ENCODE peak calls at places on chromosomes 3 and 15, in six cellular contexts. One of them, this sample, is unnamed.

GRCh38 chr3:141000027-141000663 is 51.0 kb upstream of the SPSB4 start:
- DNase-seq in H1: peak
- DNase-seq in GM12891: no peak
- DNase-seq in K562: peak
- DNase-seq in HepG2: peak
- DNase-seq in GM12878: peak
- DNase-seq in this sample: no peak

GRCh38 chr3:44880284-44880683 is 5.9 kb downstream of the TGM4 start:
- DNase-seq in GM12891: no peak
- DNase-seq in HepG2: no peak
- DNase-seq in H1: no peak
- DNase-seq in K562: no peak
- DNase-seq in GM12878: no peak
- DNase-seq in this sample: no peak

GRCh38 chr15:29451201-29451781 is 181.7 kb upstream of the NSMCE3 start:
- DNase-seq in GM12878: no peak
- DNase-seq in K562: no peak
- DNase-seq in HepG2: peak
- DNase-seq in GM12891: no peak
- DNase-seq in H1: peak
- DNase-seq in this sample: no peak

GRCh38 chr3:105836533-105836932 is 32.3 kb downstream of the CBLB start:
- DNase-seq in GM12878: peak
- DNase-seq in H1: no peak
- DNase-seq in HepG2: peak
- DNase-seq in K562: no peak
- DNase-seq in GM12891: no peak
- DNase-seq in this sample: no peak

GRCh38 chr15:65175511-65175910 is 9.6 kb downstream of the CLPX start:
- DNase-seq in HepG2: no peak
- DNase-seq in K562: no peak
- DNase-seq in H1: no peak
- DNase-seq in GM12891: no peak
- DNase-seq in GM12878: no peak
- DNase-seq in this sample: no peak

GRCh38 chr15:27234593-27234992 is 263.6 kb downstream of the GABRG3 start:
- DNase-seq in HepG2: no peak
- DNase-seq in GM12878: no peak
- DNase-seq in K562: no peak
- DNase-seq in H1: no peak
- DNase-seq in GM12891: no peak
- DNase-seq in this sample: no peak

GRCh38 chr15:88954431-88955277 is 41.5 kb upstream of the MFGE8 start:
- DNase-seq in GM12878: no peak
- DNase-seq in HepG2: no peak
- DNase-seq in H1: no peak
- DNase-seq in GM12891: no peak
- DNase-seq in K562: no peak
- DNase-seq in this sample: no peak

GRCh38 chr3:13872451-13872850 is 7.4 kb downstream of the WNT7A start:
- DNase-seq in GM12878: no peak
- DNase-seq in K562: no peak
- DNase-seq in H1: no peak
- DNase-seq in GM12891: no peak
- DNase-seq in HepG2: no peak
- DNase-seq in this sample: no peak

GRCh38 chr3:123652346-123652984 is 67.6 kb upstream of the HACD2 start:
- DNase-seq in GM12878: no peak
- DNase-seq in H1: peak
- DNase-seq in HepG2: peak
- DNase-seq in GM12891: peak
- DNase-seq in K562: peak
- DNase-seq in this sample: peak

GRCh38 chr15:98147415-98147814 is 186.9 kb downstream of the ARRDC4 start:
- DNase-seq in GM12878: no peak
- DNase-seq in H1: no peak
- DNase-seq in K562: peak
- DNase-seq in HepG2: no peak
- DNase-seq in GM12891: no peak
- DNase-seq in this sample: no peak

GRCh38 chr15:36585774-36586173 is 6.3 kb downstream of the CDIN1 start:
- DNase-seq in H1: no peak
- DNase-seq in HepG2: no peak
- DNase-seq in GM12878: no peak
- DNase-seq in GM12891: no peak
- DNase-seq in K562: no peak
- DNase-seq in this sample: no peak

GRCh38 chr15:77185242-77185785 is 114.4 kb upstream of the TSPAN3 start:
- DNase-seq in GM12891: no peak
- DNase-seq in GM12878: no peak
- DNase-seq in H1: no peak
- DNase-seq in K562: no peak
- DNase-seq in HepG2: no peak
- DNase-seq in this sample: no peak

DNA sequence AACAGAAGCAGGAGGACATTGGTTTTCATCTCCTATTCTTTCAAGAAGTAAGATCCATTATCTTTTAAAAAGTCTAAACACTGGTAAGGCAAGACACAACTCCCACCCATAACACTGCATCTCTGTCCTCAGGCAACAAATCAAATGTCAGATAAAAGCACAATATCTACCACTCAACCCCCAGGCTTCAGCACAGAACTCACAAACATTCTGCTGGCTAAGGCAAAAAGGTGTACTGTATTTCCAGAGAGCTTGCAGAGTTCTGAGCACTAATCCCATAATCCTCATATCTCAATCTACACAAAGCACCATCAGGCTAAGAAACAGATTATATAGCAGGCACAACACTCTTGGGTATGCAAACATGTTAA is 20.9 kb downstream of the RAF1 start:
- DNase-seq in GM12878: no peak
- DNase-seq in K562: no peak
- DNase-seq in GM12891: no peak
- DNase-seq in H1: no peak
- DNase-seq in HepG2: no peak
- DNase-seq in this sample: no peak
- TF ChIP-seq TAF1 in GM12878: no peak
- TF ChIP-seq TAF1 in K562: no peak
- TF ChIP-seq TAF1 in GM12891: no peak
- TF ChIP-seq TAF1 in H1: no peak
- TF ChIP-seq TAF1 in HepG2: no peak
- TF ChIP-seq TAF1 in this sample: no peak

GRCh38 chr3:53159415-53160135 is 1.4 kb upstream of the PRKCD start:
- DNase-seq in K562: no peak
- DNase-seq in GM12891: no peak
- DNase-seq in H1: no peak
- DNase-seq in GM12878: no peak
- DNase-seq in HepG2: peak
- DNase-seq in this sample: no peak
- TF ChIP-seq POLR2A in K562: no peak
- TF ChIP-seq POLR2A in GM12891: no peak
- TF ChIP-seq POLR2A in H1: no peak
- TF ChIP-seq POLR2A in GM12878: no peak
- TF ChIP-seq POLR2A in HepG2: peak
- TF ChIP-seq POLR2A in this sample: no peak

GRCh38 chr15:71776304-71776703 is 34.0 kb upstream of the NR2E3 start:
- DNase-seq in K562: no peak
- DNase-seq in HepG2: no peak
- DNase-seq in GM12891: no peak
- DNase-seq in GM12878: no peak
- DNase-seq in H1: no peak
- DNase-seq in this sample: no peak
- TF ChIP-seq POLR2AphosphoS5 in K562: no peak
- TF ChIP-seq POLR2AphosphoS5 in HepG2: no peak
- TF ChIP-seq POLR2AphosphoS5 in GM12891: no peak
- TF ChIP-seq POLR2AphosphoS5 in GM12878: no peak
- TF ChIP-seq POLR2AphosphoS5 in H1: no peak
- TF ChIP-seq POLR2AphosphoS5 in this sample: no peak

GRCh38 chr15:101242160-101242998 is 9.5 kb downstream of the CHSY1 start:
- DNase-seq in H1: no peak
- DNase-seq in GM12878: peak
- DNase-seq in K562: no peak
- DNase-seq in GM12891: no peak
- DNase-seq in HepG2: no peak
- DNase-seq in this sample: no peak
- TF ChIP-seq TAF1 in H1: no peak
- TF ChIP-seq TAF1 in GM12878: no peak
- TF ChIP-seq TAF1 in K562: no peak
- TF ChIP-seq TAF1 in GM12891: no peak
- TF ChIP-seq TAF1 in HepG2: no peak
- TF ChIP-seq TAF1 in this sample: no peak

DNA sequence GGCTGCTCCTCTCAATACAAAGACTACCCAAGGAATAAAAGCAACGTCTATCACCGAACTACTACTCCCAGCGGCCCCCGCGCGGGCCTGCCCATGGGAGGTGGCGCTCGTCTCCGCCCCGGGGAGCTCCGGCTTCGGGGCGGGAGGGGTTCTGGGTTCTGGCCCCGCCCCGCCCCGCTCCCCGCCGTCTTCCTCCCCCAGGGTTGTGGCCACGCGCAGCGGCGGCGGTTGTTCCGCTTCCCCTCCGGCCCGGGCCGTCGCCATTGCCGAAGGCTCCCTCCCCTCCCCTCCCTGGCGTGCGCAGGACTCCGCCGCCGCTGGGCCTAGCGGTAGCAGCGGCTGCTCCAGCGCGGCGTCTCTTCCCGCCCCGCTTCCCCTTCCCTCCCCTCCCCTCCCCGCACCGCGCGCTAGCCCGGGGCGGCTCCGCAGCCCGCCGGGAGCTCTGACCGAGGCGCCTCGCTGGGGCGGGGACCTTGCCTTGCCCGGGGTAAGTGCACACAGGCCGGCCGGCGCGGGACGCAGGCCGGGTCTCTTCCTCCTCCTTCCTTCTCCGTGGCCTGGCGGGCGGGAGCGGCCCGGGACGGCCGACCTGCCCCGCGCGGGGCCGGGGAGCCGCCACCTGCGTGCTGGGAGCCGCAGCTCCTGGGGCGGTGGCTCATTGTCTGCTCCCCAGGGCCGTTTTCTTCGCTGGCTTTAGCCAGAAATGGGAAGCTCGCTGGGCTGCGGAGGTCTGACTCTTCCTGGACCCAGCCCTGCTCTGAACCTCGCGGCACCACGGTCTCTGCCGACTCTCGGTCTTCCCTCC is at the start of gene PAK2:
- DNase-seq in GM12891: peak
- DNase-seq in H1: peak
- DNase-seq in GM12878: peak
- DNase-seq in HepG2: peak
- DNase-seq in K562: peak
- DNase-seq in this sample: peak
- TF ChIP-seq POLR2A in GM12891: no peak
- TF ChIP-seq POLR2A in H1: peak
- TF ChIP-seq POLR2A in GM12878: peak
- TF ChIP-seq POLR2A in HepG2: peak
- TF ChIP-seq POLR2A in K562: peak
- TF ChIP-seq POLR2A in this sample: peak

GRCh38 chr15:25830844-25831443 is 32.2 kb downstream of the ATP10A start:
- DNase-seq in GM12891: no peak
- DNase-seq in H1: no peak
- DNase-seq in K562: no peak
- DNase-seq in HepG2: no peak
- DNase-seq in GM12878: no peak
- DNase-seq in this sample: no peak
- TF ChIP-seq POLR2AphosphoS5 in GM12891: no peak
- TF ChIP-seq POLR2AphosphoS5 in H1: no peak
- TF ChIP-seq POLR2AphosphoS5 in K562: no peak
- TF ChIP-seq POLR2AphosphoS5 in HepG2: no peak
- TF ChIP-seq POLR2AphosphoS5 in GM12878: no peak
- TF ChIP-seq POLR2AphosphoS5 in this sample: no peak

GRCh38 chr3:87422333-87422732 is 145.9 kb upstream of the POU1F1 start:
- DNase-seq in HepG2: no peak
- DNase-seq in K562: no peak
- DNase-seq in GM12891: no peak
- DNase-seq in GM12878: no peak
- DNase-seq in H1: no peak
- DNase-seq in this sample: no peak

DNA sequence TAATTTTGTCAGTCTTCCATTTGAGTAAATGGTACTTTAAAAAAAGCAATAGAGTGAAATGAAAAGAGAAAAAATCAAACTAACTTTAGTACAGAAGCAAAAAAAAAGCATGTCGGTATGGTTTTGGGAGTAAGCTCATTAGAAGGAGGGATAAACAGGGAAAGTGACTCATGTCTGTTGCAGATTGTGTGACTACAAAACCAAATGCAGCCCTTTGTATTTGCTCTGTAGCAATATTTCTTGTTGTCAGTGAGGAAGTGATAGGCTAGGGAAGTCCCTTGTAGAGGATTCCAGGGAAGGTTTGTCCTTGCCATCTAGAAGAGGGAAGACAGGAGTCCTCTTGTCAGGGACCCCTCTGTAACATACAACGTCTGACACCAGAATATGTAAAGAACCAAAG is 150.5 kb upstream of the POU1F1 start:
- DNase-seq in HepG2: no peak
- DNase-seq in GM12891: no peak
- DNase-seq in GM12878: no peak
- DNase-seq in H1: no peak
- DNase-seq in K562: no peak
- DNase-seq in this sample: no peak
- TF ChIP-seq TAF1 in HepG2: no peak
- TF ChIP-seq TAF1 in GM12891: no peak
- TF ChIP-seq TAF1 in GM12878: no peak
- TF ChIP-seq TAF1 in H1: no peak
- TF ChIP-seq TAF1 in K562: no peak
- TF ChIP-seq TAF1 in this sample: no peak

GRCh38 chr3:49927798-49928197 is 1.8 kb downstream of the MON1A start:
- DNase-seq in HepG2: peak
- DNase-seq in GM12878: no peak
- DNase-seq in GM12891: no peak
- DNase-seq in H1: no peak
- DNase-seq in K562: no peak
- DNase-seq in this sample: no peak

GRCh38 chr3:49928511-49929017 is 1.0 kb downstream of the MON1A start:
- DNase-seq in H1: no peak
- DNase-seq in HepG2: no peak
- DNase-seq in GM12878: no peak
- DNase-seq in GM12891: no peak
- DNase-seq in K562: no peak
- DNase-seq in this sample: no peak

GRCh38 chr3:49930241-49930690 is 655 bp upstream of the MON1A start:
- DNase-seq in HepG2: no peak
- DNase-seq in H1: no peak
- DNase-seq in GM12878: no peak
- DNase-seq in K562: no peak
- DNase-seq in GM12891: no peak
- DNase-seq in this sample: no peak

GRCh38 chr3:49930922-49931321 is 1.3 kb upstream of the MON1A start:
- DNase-seq in GM12878: no peak
- DNase-seq in GM12891: no peak
- DNase-seq in H1: peak
- DNase-seq in K562: peak
- DNase-seq in HepG2: peak
- DNase-seq in this sample: no peak

GRCh38 chr3:49929333-49930240 is at the start of gene MON1A:
- DNase-seq in HepG2: peak
- DNase-seq in H1: peak
- DNase-seq in GM12878: peak
- DNase-seq in K562: peak
- DNase-seq in GM12891: peak
- DNase-seq in this sample: peak
- TF ChIP-seq POLR2A in HepG2: peak
- TF ChIP-seq POLR2A in H1: peak
- TF ChIP-seq POLR2A in GM12878: peak
- TF ChIP-seq POLR2A in K562: peak
- TF ChIP-seq POLR2A in GM12891: peak
- TF ChIP-seq POLR2A in this sample: peak